ENCODE peak calls at places on chromosome 1, in five cellular contexts. B is transverse colon, N is fibroblast of lung, Y is left ventricle myocardium inferior, Q is Caco-2. U is an unnamed sample. For H3K36me3, the result is how much of the 10 kb centered on the place peaks cover.

GRCh38 chr1:93433407-93433961 is 14.4 kb upstream of the FNBP1L start:
- DNase-seq in B (peak), N (no peak), Y (no peak), Q (no peak), U (no peak)

GRCh38 chr1:24043345-24044032 is 63.4 kb upstream of the SRSF10 start:
- DNase-seq in B (no peak), N (no peak), Y (no peak), Q (no peak), U (no peak)

GRCh38 chr1:33578557-33579448 is 106.4 kb downstream of the ZSCAN20 start:
- DNase-seq in B (no peak), N (no peak), Y (no peak), Q (no peak), U (no peak)

GRCh38 chr1:154831470-154831869 is 38.6 kb downstream of the KCNN3 start:
- DNase-seq in B (no peak), N (no peak), Y (no peak), Q (no peak), U (no peak)

GRCh38 chr1:21518774-21519455 is 9.7 kb downstream of the ALPL start:
- DNase-seq in B (no peak), N (no peak), Y (no peak), Q (no peak), U (no peak)

GRCh38 chr1:46464013-46464548 is 25.6 kb upstream of the DMBX1 start:
- DNase-seq in B (no peak), N (no peak), Y (no peak), Q (no peak), U (no peak)

GRCh38 chr1:17359808-17360207 is 12.2 kb upstream of the PADI6 start:
- DNase-seq in B (no peak), N (no peak), Y (no peak), Q (no peak), U (no peak)

GRCh38 chr1:150132372-150132771 is 17.3 kb upstream of the PLEKHO1 start:
- DNase-seq in B (no peak), N (no peak), Y (no peak), Q (no peak), U (no peak)

GRCh38 chr1:91672601-91673161 is 172.0 kb downstream of the CDC7 start:
- DNase-seq in B (no peak), N (no peak), Y (no peak), Q (no peak), U (no peak)

GRCh38 chr1:240508950-240509349 is 103.0 kb downstream of the GREM2 start:
- DNase-seq in B (no peak), N (no peak), Y (no peak), Q (no peak), U (no peak)

GRCh38 chr1:61337981-61338848 is 255.9 kb downstream of the NFIA start:
- DNase-seq in B (peak), N (peak), Y (peak), Q (peak), U (no peak)

GRCh38 chr1:15734901-15735300 is 1.2 kb upstream of the SLC25A34 start:
- DNase-seq in B (no peak), N (no peak), Y (no peak), Q (peak), U (no peak)

GRCh38 chr1:174068000-174068399 is 45.8 kb upstream of the RC3H1 start:
- DNase-seq in B (no peak), N (no peak), Y (no peak), Q (no peak), U (no peak)

GRCh38 chr1:185317886-185318310 is 855 bp upstream of the IVNS1ABP start:
- DNase-seq in B (peak), N (no peak), Y (no peak), Q (peak), U (peak)

GRCh38 chr1:183612407-183612806 is 22.1 kb upstream of the NCF2 start:
- DNase-seq in B (no peak), N (no peak), Y (no peak), Q (no peak), U (no peak)

GRCh38 chr1:187641463-187641862 is 812.7 kb downstream of the PLA2G4A start:
- DNase-seq in B (no peak), N (no peak), Y (no peak), Q (no peak), U (no peak)

GRCh38 chr1:41620365-41621169 is 136.1 kb upstream of the EDN2 start:
- DNase-seq in B (no peak), N (no peak), Y (no peak), Q (no peak), U (no peak)

GRCh38 chr1:204464174-204464573 is 30.4 kb downstream of the PIK3C2B start:
- DNase-seq in B (no peak), N (no peak), Y (no peak), Q (no peak), U (no peak)

GRCh38 chr1:160429125-160429551 is 28.8 kb downstream of the VANGL2 start:
- DNase-seq in B (peak), N (no peak), Y (no peak), Q (no peak), U (no peak)

GRCh38 chr1:25123551-25123950 is 108.8 kb downstream of the SYF2 start:
- DNase-seq in B (no peak), N (no peak), Y (no peak), Q (no peak), U (no peak)
- H3K4me3 ChIP-seq in B (no peak), N (no peak), Y (no peak), Q (no peak), U (no peak)

GRCh38 chr1:226436472-226436854 is 28.6 kb upstream of the PARP1 start:
- DNase-seq in B (no peak), N (no peak), Y (no peak), Q (no peak), U (no peak)

GRCh38 chr1:226441629-226442028 is 33.7 kb upstream of the PARP1 start:
- DNase-seq in B (no peak), N (no peak), Y (no peak), Q (no peak), U (no peak)

GRCh38 chr1:226436855-226437491 is 29.1 kb upstream of the PARP1 start:
- DNase-seq in B (peak), N (no peak), Y (no peak), Q (no peak), U (no peak)

GRCh38 chr1:226440512-226440911 is 32.6 kb upstream of the PARP1 start:
- DNase-seq in B (no peak), N (no peak), Y (no peak), Q (no peak), U (no peak)

GRCh38 chr1:226438007-226438406 is 30.1 kb upstream of the PARP1 start:
- DNase-seq in B (no peak), N (peak), Y (no peak), Q (no peak), U (no peak)
- TF ChIP-seq CTCF in B (no peak), N (no peak), Y (peak), Q (no peak), U (no peak)

DNA sequence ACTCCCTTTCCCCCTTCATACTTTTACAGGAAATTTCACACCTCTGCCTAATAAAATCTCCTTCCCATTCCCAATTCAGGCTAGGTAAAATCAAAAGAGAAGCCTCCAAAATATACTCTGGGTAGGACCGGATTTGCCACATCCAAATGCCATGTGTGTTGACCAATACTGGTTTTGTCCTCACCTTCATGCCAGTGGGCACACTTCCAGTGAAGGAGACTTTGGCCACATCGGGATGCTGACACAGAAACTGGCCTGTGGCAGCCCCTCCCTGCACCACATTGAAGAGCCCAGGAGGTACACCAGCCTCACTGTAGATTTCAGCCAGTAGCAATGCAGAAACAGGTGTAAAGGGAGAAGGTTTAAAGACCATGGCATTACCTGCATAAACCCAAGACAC is 18.1 kb downstream of the ALDH9A1 start:
- DNase-seq in B (no peak), N (no peak), Y (no peak), Q (no peak), U (no peak)
- H3K36me3 ChIP-seq in B (under half), N (under half), Y (half or more), Q (under half), U (half or more)

DNA sequence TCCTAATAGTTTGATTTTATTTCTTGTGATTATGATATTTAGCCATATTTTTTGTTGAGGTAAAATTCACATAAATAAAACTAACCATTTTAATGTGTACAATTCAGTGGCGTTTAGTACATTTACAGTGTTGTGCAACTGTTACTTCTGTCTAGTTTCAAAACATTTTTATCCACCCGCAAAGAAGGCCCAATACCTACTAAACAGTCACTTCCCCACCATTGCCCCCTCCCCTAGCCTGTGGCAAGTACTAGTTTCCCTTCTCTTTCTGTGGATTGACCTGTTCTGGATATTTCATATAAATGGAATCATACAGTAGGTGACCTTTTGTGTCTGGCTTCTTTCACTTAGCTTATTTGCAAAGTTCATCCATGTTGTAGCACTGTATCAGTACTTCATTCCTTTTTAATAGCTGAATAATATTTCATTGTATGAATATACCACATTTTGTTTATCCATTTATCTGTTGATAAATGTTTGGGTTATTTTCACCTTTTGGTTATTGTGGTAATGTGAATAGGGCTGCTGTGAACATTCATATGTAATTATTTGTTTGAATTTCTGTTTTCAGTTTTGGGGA is 4.1 kb downstream of the FLVCR1 start:
- DNase-seq in B (no peak), N (no peak), Y (no peak), Q (no peak), U (no peak)
- H3K4me3 ChIP-seq in B (no peak), N (no peak), Y (no peak), Q (no peak), U (no peak)

GRCh38 chr1:80533178-80533577 is 1267.6 kb upstream of the ADGRL2 start:
- DNase-seq in B (no peak), N (no peak), Y (no peak), Q (no peak), U (no peak)
- TF ChIP-seq CTCF in B (no peak), N (no peak), Y (no peak), Q (no peak), U (no peak)

GRCh38 chr1:5960336-5960735 is 31.9 kb downstream of the NPHP4 start:
- DNase-seq in B (no peak), N (no peak), Y (no peak), Q (no peak), U (peak)
- H3K36me3 ChIP-seq in B (under half), N (under half), Y (half or more), Q (under half), U (under half)

GRCh38 chr1:247347395-247348222 is 15.9 kb upstream of the ZNF496 start:
- DNase-seq in B (no peak), N (no peak), Y (peak), Q (no peak), U (no peak)
- H3K4me3 ChIP-seq in B (no peak), N (peak), Y (peak), Q (no peak), U (peak)

GRCh38 chr1:230270185-230270939 is 155.8 kb downstream of the PGBD5 start:
- DNase-seq in B (no peak), N (no peak), Y (no peak), Q (no peak), U (peak)

GRCh38 chr1:230266456-230266855 is 159.7 kb downstream of the PGBD5 start:
- DNase-seq in B (no peak), N (no peak), Y (no peak), Q (no peak), U (no peak)

GRCh38 chr1:230270940-230271325 is 155.2 kb downstream of the PGBD5 start:
- DNase-seq in B (no peak), N (no peak), Y (no peak), Q (no peak), U (peak)

GRCh38 chr1:230267338-230268065 is 158.6 kb downstream of the PGBD5 start:
- DNase-seq in B (no peak), N (no peak), Y (no peak), Q (peak), U (no peak)

DNA sequence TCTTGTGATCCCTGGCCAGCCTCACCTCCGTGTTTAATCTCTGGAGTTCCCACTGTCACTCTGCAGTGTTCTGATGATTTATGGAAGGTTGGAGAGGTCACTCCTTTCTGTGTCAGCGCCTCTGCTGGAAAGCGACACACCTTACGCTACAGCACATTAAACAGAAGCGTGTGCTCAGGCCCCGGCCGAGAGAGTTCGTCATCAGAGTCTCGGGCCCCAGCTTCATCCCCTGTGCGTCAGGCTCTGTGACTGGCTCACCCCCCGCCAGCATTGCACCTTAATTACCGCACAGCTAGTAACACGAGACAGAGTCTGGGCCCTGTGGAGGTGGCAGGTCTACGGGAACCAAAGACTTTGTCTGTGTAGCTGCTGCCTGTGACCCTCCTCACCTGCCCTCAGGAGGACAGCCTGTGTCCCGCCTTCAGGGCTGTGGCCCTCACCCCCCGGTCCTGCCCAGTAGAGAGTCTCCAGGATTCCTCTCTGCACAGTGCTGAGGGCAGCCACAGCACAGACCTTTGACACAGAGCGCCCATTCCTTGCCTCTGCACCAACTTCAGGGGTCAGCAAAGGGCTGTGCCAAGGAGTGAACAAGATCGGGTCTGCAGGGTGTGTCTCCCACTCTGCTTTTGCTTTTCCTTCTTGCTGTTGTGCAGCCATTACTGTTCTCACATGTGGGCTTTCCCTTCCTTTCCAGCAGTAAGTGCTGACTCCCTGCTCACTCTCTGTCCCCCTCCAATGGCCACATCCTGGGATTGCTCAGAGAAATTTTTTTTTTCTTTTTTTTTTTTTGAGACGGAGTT is 157.6 kb downstream of the PGBD5 start:
- DNase-seq in B (peak), N (peak), Y (no peak), Q (peak), U (peak)
- TF ChIP-seq CTCF in B (peak), N (peak), Y (peak), Q (peak), U (peak)

GRCh38 chr1:12570291-12570690 is 47.7 kb downstream of the DHRS3 start:
- DNase-seq in B (no peak), N (no peak), Y (no peak), Q (no peak), U (peak)
- H3K36me3 ChIP-seq in B (under half), N (under half), Y (half or more), Q (under half), U (half or more)

GRCh38 chr1:31760901-31761470 is 3.2 kb downstream of the ADGRB2 start:
- DNase-seq in B (peak), N (peak), Y (peak), Q (peak), U (no peak)
- H3K4me3 ChIP-seq in B (peak), N (peak), Y (peak), Q (peak), U (peak)

U was measured in left lung.